ENCODE peak calls at places on chromosome 7, in six cellular contexts. D is left ventricle myocardium inferior, A is cardiac muscle cell, F is colonic mucosa, U is RWPE1, Y is GM13976. S is an unnamed sample.

GRCh38 chr7:158633055-158633956 is 45.7 kb upstream of the PTPRN2 start:
- DNase-seq in Y (peak), U (no peak), D (no peak), F (no peak), A (no peak), S (no peak)

GRCh38 chr7:4724648-4725013 is 42.5 kb downstream of the FOXK1 start:
- DNase-seq in Y (no peak), F (no peak), U (peak), D (no peak), A (no peak), S (peak)

GRCh38 chr7:117135553-117135891 is 182.2 kb downstream of the ST7 start:
- DNase-seq in D (no peak), F (no peak), A (no peak), U (no peak), Y (no peak), S (no peak)

GRCh38 chr7:90749774-90750173 is 153.7 kb downstream of the CDK14 start:
- DNase-seq in F (no peak), D (no peak), Y (peak), U (no peak), A (peak), S (peak)

GRCh38 chr7:14924398-14924797 is 21.8 kb upstream of the DGKB start:
- DNase-seq in A (peak), Y (no peak), U (no peak), D (no peak), F (no peak), S (peak)

GRCh38 chr7:143884978-143885559 is 16.9 kb downstream of the TCAF1 start:
- DNase-seq in A (peak), F (peak), U (peak), Y (peak), D (peak), S (peak)

GRCh38 chr7:27130540-27131389 is at the start of gene HOXA4:
- DNase-seq in U (peak), D (peak), F (peak), A (peak), Y (peak), S (peak)

GRCh38 chr7:542935-543789 is 23.5 kb upstream of the PDGFA start:
- DNase-seq in D (no peak), Y (no peak), U (peak), F (no peak), A (peak), S (peak)

GRCh38 chr7:132251327-132251659 is 325.0 kb downstream of the PLXNA4 start:
- DNase-seq in Y (no peak), A (peak), D (peak), F (peak), U (peak), S (no peak)

GRCh38 chr7:26857534-26858228 is 6.7 kb downstream of the SKAP2 start:
- DNase-seq in D (no peak), A (no peak), U (no peak), Y (peak), F (peak), S (peak)

GRCh38 chr7:154794147-154794780 is 208.7 kb downstream of the PAXIP1 start:
- DNase-seq in A (no peak), F (peak), Y (peak), U (no peak), D (no peak), S (no peak)
- TF ChIP-seq CTCF in A (no peak), F (peak), Y (no peak), U (no peak), D (peak), S (no peak)

DNA sequence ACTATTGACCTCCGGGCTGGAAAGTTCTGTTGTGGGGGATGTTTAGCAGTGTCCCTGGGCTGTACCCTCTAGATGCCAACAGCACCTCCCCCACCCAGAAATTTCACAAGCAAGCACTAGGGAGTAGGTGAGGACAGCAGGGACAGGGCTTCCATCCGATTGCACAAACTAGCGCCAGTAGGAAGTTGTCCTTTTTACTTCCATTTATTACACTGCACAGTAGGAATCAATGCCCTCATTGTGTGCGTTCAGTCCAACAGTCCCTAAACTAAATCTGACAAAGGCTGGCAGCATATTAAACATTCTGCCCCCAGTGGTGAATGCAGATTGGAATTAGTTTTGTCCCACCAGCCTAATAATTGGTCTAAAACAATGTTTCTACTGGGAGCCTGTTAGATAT is 6.4 kb upstream of the SOSTDC1 start:
- DNase-seq in A (no peak), Y (no peak), F (no peak), D (no peak), U (no peak), S (no peak)
- TF ChIP-seq CTCF in A (no peak), Y (no peak), F (no peak), D (no peak), U (no peak), S (no peak)

DNA sequence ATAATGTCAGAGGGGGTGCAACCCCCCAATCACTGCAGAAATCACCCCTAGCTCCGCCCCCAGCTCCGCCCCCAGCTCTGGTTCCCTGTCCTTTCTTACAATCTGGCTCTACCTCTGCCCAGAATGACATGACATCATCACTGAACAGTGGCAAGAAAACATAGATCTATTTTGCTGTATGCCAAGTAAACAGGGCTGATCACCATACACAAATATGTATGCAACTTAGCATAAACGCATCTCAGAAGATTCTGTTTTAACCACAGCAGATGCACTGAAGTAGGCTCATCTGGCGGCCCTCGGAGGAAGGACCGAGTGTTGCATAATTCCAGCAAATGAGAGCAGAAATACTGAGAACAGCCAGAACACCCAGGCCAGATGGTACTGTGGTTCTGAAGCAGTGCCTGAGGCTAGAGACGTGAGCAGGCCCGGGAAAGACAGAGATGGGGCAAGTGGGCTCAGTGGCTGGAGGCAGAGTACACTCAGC is 293.3 kb upstream of the KLF14 start:
- DNase-seq in D (peak), A (peak), Y (no peak), F (no peak), U (no peak), S (peak)
- TF ChIP-seq CTCF in D (no peak), A (no peak), Y (no peak), F (no peak), U (no peak), S (no peak)

DNA sequence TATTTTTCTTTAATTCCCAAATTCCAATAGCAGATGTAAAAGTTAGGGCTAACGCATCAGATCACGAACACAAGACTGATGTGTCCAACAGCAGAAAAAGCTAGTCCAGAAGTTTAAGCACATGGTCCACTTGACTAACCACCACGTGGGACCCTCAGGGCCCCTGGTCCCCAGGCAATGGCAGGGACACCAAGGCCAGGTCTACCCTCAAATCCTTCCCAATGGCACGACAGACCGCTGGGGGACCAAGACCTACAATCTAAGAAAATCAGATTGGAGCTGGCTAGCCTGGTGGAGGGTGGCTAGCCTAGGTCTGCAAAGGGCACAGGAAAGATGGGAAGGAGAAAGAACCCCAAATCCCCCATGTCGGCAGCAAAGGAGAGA is 1.5 kb downstream of the GIGYF1 start:
- DNase-seq in F (no peak), D (no peak), Y (no peak), U (no peak), A (no peak), S (no peak)
- TF ChIP-seq CTCF in F (no peak), D (no peak), Y (no peak), U (no peak), A (no peak), S (no peak)

S was measured in foreskin fibroblast.